ENCODE peak calls at places on chromosomes 1 and 21, in nine cellular contexts. P is activated CD4-positive, alpha-beta T cell treated with anti-CD3 and anti-CD28 coated beads, Interleukin-2, amount 10 ng/mL, durations not matched to agents 7 days and 5 days; N is stimulated activated effector memory CD8-positive, alpha-beta T cell treated with anti-CD3 and anti-CD28 coated beads, Interleukin-12 subunit alpha, Interleukin-12 subunit beta, amount 100 ng/mL, for 72 hours; W is AG08396; F is NCI-H2171 treated with DMSO at 0.1 percent for 48 hours; M is NCI-H1436 treated with DMSO at 0.1 percent for 48 hours; B is H4; R is activated T-cell treated with anti-CD3 and anti-CD28 coated beads for 4 hours; U is right cardiac atrium. S is an unnamed sample.

GRCh38 chr1:17933991-17934390 is 173.6 kb upstream of the IGSF21 start:
- DNase-seq in P (no peak), N (no peak), W (no peak), F (no peak), M (no peak), B (no peak), R (no peak), U (no peak), S (no peak)

GRCh38 chr21:45522986-45523385 is 19.3 kb downstream of the SLC19A1 start:
- DNase-seq in P (no peak), N (no peak), W (no peak), F (no peak), M (no peak), B (no peak), R (no peak), U (peak), S (no peak)

GRCh38 chr1:247417786-247418185 is 1.8 kb downstream of the NLRP3 start:
- DNase-seq in P (no peak), N (no peak), W (no peak), F (no peak), M (no peak), B (no peak), R (no peak), U (no peak), S (no peak)

GRCh38 chr1:63524166-63524565 is 841 bp downstream of the EFCAB7 start:
- DNase-seq in P (peak), N (no peak), W (no peak), F (no peak), M (no peak), B (no peak), R (no peak), U (no peak), S (no peak)

GRCh38 chr21:42063578-42064521 is 7.3 kb upstream of the UMODL1 start:
- DNase-seq in P (peak), N (peak), W (no peak), F (no peak), M (no peak), B (no peak), R (peak), U (peak), S (peak)

GRCh38 chr1:93504247-93505033 is 56.5 kb downstream of the FNBP1L start:
- DNase-seq in P (no peak), N (no peak), W (no peak), F (no peak), M (no peak), B (no peak), R (no peak), U (no peak), S (peak)

GRCh38 chr1:80776286-80776685 is 1024.4 kb upstream of the ADGRL2 start:
- DNase-seq in P (no peak), N (no peak), W (no peak), F (no peak), M (no peak), B (no peak), R (no peak), U (no peak), S (no peak)

GRCh38 chr1:145826030-145826429 is 2.0 kb downstream of the POLR3C start:
- DNase-seq in P (no peak), N (no peak), W (no peak), F (no peak), M (no peak), B (no peak), R (no peak), U (no peak), S (no peak)

GRCh38 chr1:72284398-72285073 is 2.2 kb upstream of the NEGR1 start:
- DNase-seq in P (peak), N (no peak), W (peak), F (peak), M (no peak), B (peak), R (no peak), U (peak), S (peak)

GRCh38 chr21:25350056-25350455 is 257.2 kb downstream of the MRPL39 start:
- DNase-seq in P (no peak), N (peak), W (peak), F (no peak), M (no peak), B (peak), R (no peak), U (no peak), S (peak)

GRCh38 chr1:34988147-34988546 is 3.0 kb upstream of the TMEM35B start:
- DNase-seq in P (no peak), N (no peak), W (no peak), F (no peak), M (no peak), B (no peak), R (no peak), U (no peak), S (no peak)

GRCh38 chr1:229514578-229515275 is 6.6 kb upstream of the NUP133 start:
- DNase-seq in P (peak), N (no peak), W (peak), F (peak), M (no peak), B (peak), R (peak), U (peak), S (peak)

GRCh38 chr1:51327386-51327785 is 3.0 kb downstream of the TTC39A start:
- DNase-seq in P (no peak), N (no peak), W (no peak), F (no peak), M (no peak), B (no peak), R (no peak), U (no peak), S (peak)

GRCh38 chr21:31273278-31273677 is 70.8 kb downstream of the TIAM1 start:
- DNase-seq in P (no peak), N (no peak), W (no peak), F (no peak), M (no peak), B (no peak), R (no peak), U (no peak), S (no peak)

GRCh38 chr1:162131405-162132321 is 62.2 kb downstream of the NOS1AP start:
- DNase-seq in P (no peak), N (no peak), W (no peak), F (no peak), M (no peak), B (no peak), R (no peak), U (no peak), S (no peak)

GRCh38 chr1:160641323-160642280 is 5.2 kb downstream of the SLAMF1 start:
- DNase-seq in P (no peak), N (peak), W (no peak), F (no peak), M (no peak), B (no peak), R (peak), U (no peak), S (no peak)

GRCh38 chr1:36988741-36989193 is 45.5 kb downstream of the GRIK3 start:
- DNase-seq in P (no peak), N (no peak), W (no peak), F (no peak), M (peak), B (no peak), R (no peak), U (no peak), S (no peak)

S was measured in fibroblast of lung.